ENCODE peak calls at places on chromosome 3, in four cellular contexts. X is A549; E is CD8-positive, alpha-beta memory T cell; Q is heart left ventricle. R is an unnamed sample.
A peak's percentile ranks its signal among the peaks of the same experiment; 100 is the strongest.

GRCh38 chr3:7188551-7188950 is 327.6 kb downstream of the GRM7 start:
- DNase-seq in X (no peak), Q (no peak), E (no peak), R (no peak)

GRCh38 chr3:118550122-118550521 is 484.5 kb downstream of the IGSF11 start:
- DNase-seq in E (no peak), Q (no peak), X (no peak), R (no peak)

GRCh38 chr3:190486201-190486865 is 27.6 kb upstream of the IL1RAP start:
- DNase-seq in X (no peak), Q (no peak), E (no peak), R (no peak)

GRCh38 chr3:188947401-188947982 is 224.3 kb upstream of the TPRG1 start:
- DNase-seq in Q (peak; percentile 89), E (no peak), X (peak; percentile 86), R (peak; percentile 87)

GRCh38 chr3:136929984-136930671 is 27.7 kb upstream of the IL20RB start:
- DNase-seq in E (no peak), X (peak; percentile 30), Q (no peak), R (peak; percentile 58)

GRCh38 chr3:182294256-182294655 is 499.0 kb upstream of the ATP11B start:
- DNase-seq in X (no peak), E (no peak), Q (no peak), R (no peak)

GRCh38 chr3:65178703-65179102 is 490.9 kb upstream of the ADAMTS9 start:
- DNase-seq in E (no peak), Q (no peak), X (no peak), R (no peak)

GRCh38 chr3:33209357-33209756 is 9.3 kb downstream of the SUSD5 start:
- DNase-seq in X (no peak), Q (no peak), E (no peak), R (no peak)

GRCh38 chr3:112228786-112229185 is 65.2 kb downstream of the SLC9C1 start:
- DNase-seq in X (no peak), E (no peak), Q (no peak), R (no peak)

GRCh38 chr3:46909535-46910161 is 32.1 kb downstream of the PTH1R start:
- DNase-seq in Q (peak; percentile 91), X (peak; percentile 70), E (peak; percentile 69), R (peak; percentile 75)

GRCh38 chr3:187746479-187747335 is 1.4 kb upstream of the BCL6 start:
- DNase-seq in E (no peak), X (no peak), Q (no peak), R (no peak)

GRCh38 chr3:15955968-15956367 is 158.2 kb upstream of the ANKRD28 start:
- DNase-seq in E (no peak), Q (no peak), X (no peak), R (no peak)

GRCh38 chr3:12750658-12751071 is 8.4 kb downstream of the TMEM40 start:
- DNase-seq in X (no peak), Q (no peak), E (no peak), R (no peak)

GRCh38 chr3:168094877-168095610 is 680 bp downstream of the GOLIM4 start:
- DNase-seq in Q (peak; percentile 88), E (peak; percentile 5), X (peak; percentile 71), R (peak; percentile 79)

GRCh38 chr3:146781606-146782005 is 176.5 kb upstream of the PLSCR5 start:
- DNase-seq in Q (no peak), X (no peak), E (no peak), R (no peak)

GRCh38 chr3:61789861-61790260 is 228.5 kb downstream of the PTPRG start:
- DNase-seq in E (no peak), X (no peak), Q (no peak), R (no peak)

GRCh38 chr3:183587337-183587736 is 31.8 kb upstream of the KLHL6 start:
- DNase-seq in E (no peak), X (no peak), Q (no peak), R (no peak)

GRCh38 chr3:149375164-149375823 is 2.2 kb downstream of the TM4SF1 start:
- DNase-seq in Q (no peak), X (peak; percentile 71), E (no peak), R (no peak)

GRCh38 chr3:74537164-74537563 is 77.3 kb downstream of the CNTN3 start:
- DNase-seq in Q (no peak), X (no peak), E (no peak), R (no peak)

GRCh38 chr3:186532641-186533072 is 11.5 kb downstream of the CRYGS start:
- DNase-seq in E (no peak), Q (no peak), X (no peak), R (no peak)

GRCh38 chr3:188863999-188864406 is 307.8 kb upstream of the TPRG1 start:
- DNase-seq in Q (no peak), E (no peak), X (no peak), R (no peak)

GRCh38 chr3:65871305-65872141 is 167.2 kb downstream of the MAGI1 start:
- DNase-seq in X (no peak), E (no peak), Q (no peak), R (peak; percentile 62)

GRCh38 chr3:88041005-88041404 is 17.8 kb downstream of the CGGBP1 start:
- DNase-seq in X (no peak), Q (no peak), E (no peak), R (no peak)

GRCh38 chr3:142888099-142888483 is 792 bp downstream of the PCOLCE2 start:
- DNase-seq in E (no peak), Q (peak; percentile 63), X (peak; percentile 90), R (no peak)

GRCh38 chr3:148512648-148513047 is 185.1 kb upstream of the AGTR1 start:
- DNase-seq in X (no peak), Q (no peak), E (no peak), R (no peak)

GRCh38 chr3:38297947-38298711 is 16.0 kb downstream of the SLC22A14 start:
- DNase-seq in Q (no peak), E (no peak), X (peak; percentile 28), R (no peak)

DNA sequence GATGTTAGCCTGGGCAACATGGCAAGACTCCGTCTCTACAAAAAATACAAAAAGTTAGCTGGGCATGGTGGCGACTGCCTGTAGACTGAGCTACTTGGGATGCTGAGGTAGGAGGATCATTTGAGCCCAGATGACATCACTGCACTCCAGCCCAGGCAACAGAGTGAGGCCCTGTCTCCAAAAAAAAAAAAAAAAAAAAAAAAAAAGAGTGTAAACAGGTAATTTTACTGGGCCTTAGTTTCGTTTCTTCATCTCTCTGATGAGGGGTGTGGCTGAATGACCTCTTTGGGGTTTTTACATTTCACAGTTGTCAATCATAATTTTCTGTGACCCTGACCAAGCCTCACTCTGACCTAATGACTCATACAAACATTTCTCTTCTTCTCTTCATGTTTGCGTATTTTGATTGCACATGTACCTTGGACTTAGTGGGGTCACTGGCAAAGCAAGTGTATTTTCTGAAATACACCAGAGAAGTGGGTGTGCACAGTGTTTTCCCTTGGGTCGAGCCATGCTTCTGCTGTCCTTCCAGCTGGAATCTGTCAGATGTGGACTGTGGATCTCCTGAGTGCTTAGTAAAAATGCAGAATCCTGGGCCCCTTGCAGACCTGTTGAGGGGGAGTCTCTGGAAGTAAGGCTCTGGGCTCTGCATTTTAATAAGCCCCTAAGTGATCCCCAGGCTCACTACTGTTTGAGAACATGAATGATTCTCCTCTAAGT is 140.5 kb downstream of the FNDC3B start:
- DNase-seq in X (peak; percentile 39), E (no peak), Q (no peak), R (peak; percentile 38)
- H3K27ac ChIP-seq in X (peak overlapping the region; percentile 76), E (no peak overlapping the region), Q (no peak overlapping the region), R (peak overlapping the region; percentile 66)

GRCh38 chr3:50320853-50321145 is 1.7 kb downstream of the HYAL2 start:
- DNase-seq in E (no peak), X (no peak), Q (no peak), R (no peak)

GRCh38 chr3:50318615-50319014 is 3.9 kb downstream of the HYAL2 start:
- DNase-seq in X (no peak), Q (no peak), E (no peak), R (no peak)

GRCh38 chr3:50319872-50320625 is 2.5 kb downstream of the HYAL2 start:
- DNase-seq in Q (no peak), X (no peak), E (no peak), R (no peak)

GRCh38 chr3:50318163-50318562 is 4.4 kb downstream of the HYAL2 start:
- DNase-seq in X (no peak), E (no peak), Q (no peak), R (no peak)

DNA sequence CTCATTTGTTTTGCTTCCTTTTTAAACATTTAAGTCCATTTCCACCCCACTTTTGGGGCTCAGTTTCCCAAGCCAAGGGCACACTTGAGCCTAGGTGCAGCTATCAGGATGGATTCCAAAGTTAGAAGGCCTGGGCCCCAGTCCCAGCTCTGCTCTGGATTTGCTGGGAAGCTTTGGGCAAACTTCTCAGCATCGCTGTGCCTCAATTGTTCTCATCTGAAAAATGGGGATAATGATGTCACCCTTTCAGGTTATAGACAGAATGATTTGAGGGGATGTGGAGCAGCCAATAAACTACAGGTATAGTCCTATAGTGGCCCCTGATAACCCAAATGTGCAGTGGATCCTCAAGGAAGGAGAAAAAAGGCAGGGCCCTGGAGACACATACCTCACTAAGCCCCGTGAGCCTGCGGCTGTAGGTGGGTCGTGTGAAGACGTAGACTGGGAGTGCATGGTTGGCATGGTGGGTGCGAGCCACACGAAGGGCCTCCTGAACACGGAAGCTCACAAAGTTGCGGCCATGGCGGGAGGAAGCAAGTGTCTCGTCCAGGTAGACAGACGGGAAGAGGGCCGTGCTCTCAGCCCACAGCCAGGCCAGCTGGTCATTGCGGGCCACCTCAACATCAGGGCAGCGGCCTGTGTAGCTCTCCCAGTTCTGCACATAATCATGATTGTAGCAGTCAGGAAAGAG is 3.2 kb downstream of the HYAL2 start:
- DNase-seq in E (no peak), Q (no peak), X (no peak), R (no peak)
- H3K4me3 ChIP-seq in E (no peak overlapping the region), Q (peak overlapping the region; percentile 91), X (no peak overlapping the region), R (no peak overlapping the region)

GRCh38 chr3:129320261-129320660 is 41.6 kb downstream of the HMCES start:
- DNase-seq in X (no peak), E (no peak), Q (no peak), R (no peak)

GRCh38 chr3:129317876-129318275 is 39.2 kb downstream of the HMCES start:
- DNase-seq in Q (peak; percentile 29), X (no peak), E (no peak), R (no peak)

GRCh38 chr3:129320825-129321487 is 42.3 kb downstream of the HMCES start:
- DNase-seq in X (no peak), E (no peak), Q (no peak), R (no peak)

GRCh38 chr3:129317014-129317771 is 38.5 kb downstream of the HMCES start:
- DNase-seq in X (no peak), E (no peak), Q (peak; percentile 65), R (no peak)

DNA sequence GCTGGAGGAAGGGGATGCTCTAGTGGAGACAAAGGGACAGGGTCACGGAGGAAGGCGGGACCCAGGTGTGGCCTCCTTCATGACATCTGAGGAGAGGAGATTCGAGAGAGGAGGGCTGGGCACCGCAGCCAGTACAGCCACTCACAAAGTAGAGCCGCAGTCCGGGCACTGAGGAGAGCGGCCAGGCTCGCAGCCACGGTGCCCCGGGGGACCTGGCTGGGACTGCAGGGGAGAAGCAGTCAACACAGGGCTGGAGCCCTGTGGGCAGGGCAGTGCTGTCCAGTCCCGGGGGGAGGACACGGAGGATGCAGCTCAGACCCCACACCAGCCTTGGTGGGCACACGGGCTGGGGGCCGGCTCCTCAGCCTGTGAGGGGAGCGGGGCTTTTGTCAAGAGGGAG is 40.3 kb downstream of the HMCES start:
- DNase-seq in X (no peak), Q (peak; percentile 37), E (no peak), R (no peak)
- H3K4me1 ChIP-seq in X (peaks cover 13% of the 10 kb centered on the region), Q (peaks cover 19% of the 10 kb centered on the region), E (peaks cover 16% of the 10 kb centered on the region), R (no peaks in the 10 kb centered on the region)

DNA sequence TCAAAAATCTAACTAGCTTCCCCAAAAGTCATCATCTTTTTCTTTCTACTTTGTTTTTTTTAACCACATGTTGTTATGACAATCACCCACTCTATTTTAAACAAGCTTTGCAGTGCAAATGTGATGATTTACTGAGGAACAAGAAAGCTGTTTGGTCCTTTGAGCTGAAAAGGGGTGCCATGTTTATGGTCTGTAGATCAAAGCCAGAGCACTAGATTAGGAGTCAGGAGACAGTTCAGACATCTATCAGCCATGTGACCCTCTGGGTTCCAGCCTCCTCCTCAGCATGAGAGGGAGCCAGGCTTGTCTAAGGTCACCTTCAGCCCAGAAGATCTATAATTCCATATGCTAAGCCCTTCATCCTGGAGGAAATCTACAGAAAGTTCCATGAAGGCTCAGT is 65.9 kb downstream of the RPL22L1 start:
- DNase-seq in X (no peak), E (no peak), Q (no peak), R (no peak)
- H3K27ac ChIP-seq in X (no peak overlapping the region), E (no peak overlapping the region), Q (no peak overlapping the region), R (no peak overlapping the region)